ENCODE peak calls at places on chromosomes 3 and 15, in five cellular contexts. L, C, F, Z and G are unnamed samples.

GRCh38 chr3:148518520-148518919 is 179.2 kb upstream of the AGTR1 start:
- DNase-seq in L (no peak), C (no peak), F (no peak), Z (no peak), G (no peak)

GRCh38 chr3:12986986-12987385 is 86.2 kb downstream of the IQSEC1 start:
- DNase-seq in L (no peak), C (no peak), F (no peak), Z (no peak), G (no peak)

GRCh38 chr3:51994530-51994929 is 1.2 kb downstream of the RPL29 start:
- DNase-seq in L (no peak), C (no peak), F (no peak), Z (no peak), G (no peak)

GRCh38 chr3:2735392-2735894 is 374.7 kb downstream of the IL5RA start:
- DNase-seq in L (no peak), C (no peak), F (no peak), Z (no peak), G (no peak)

GRCh38 chr3:197547618-197548017 is 8.2 kb downstream of the BDH1 start:
- DNase-seq in L (no peak), C (no peak), F (no peak), Z (no peak), G (no peak)

GRCh38 chr3:160956785-160957184 is 148.4 kb downstream of the B3GALNT1 start:
- DNase-seq in L (no peak), C (no peak), F (no peak), Z (peak; percentile 16), G (no peak)

GRCh38 chr3:83523470-83524073 is 1435.2 kb upstream of the CADM2 start:
- DNase-seq in L (no peak), C (peak; percentile 1), F (peak; percentile 11), Z (peak; percentile 10), G (no peak)

GRCh38 chr3:30303770-30304169 is 302.6 kb upstream of the TGFBR2 start:
- DNase-seq in L (no peak), C (no peak), F (no peak), Z (no peak), G (no peak)

GRCh38 chr3:7630925-7631324 is 770.0 kb downstream of the GRM7 start:
- DNase-seq in L (no peak), C (no peak), F (no peak), Z (no peak), G (no peak)

GRCh38 chr3:14598143-14598569 is 53.4 kb upstream of the CCDC174 start:
- DNase-seq in L (peak; percentile 27), C (peak; percentile 43), F (no peak), Z (peak; percentile 8), G (no peak)

GRCh38 chr3:168620854-168621253 is 525.1 kb upstream of the GOLIM4 start:
- DNase-seq in L (peak; percentile 30), C (peak; percentile 0), F (peak; percentile 25), Z (peak; percentile 9), G (no peak)

GRCh38 chr15:46854559-46854958 is 862.7 kb upstream of the SEMA6D start:
- DNase-seq in L (no peak), C (no peak), F (no peak), Z (no peak), G (no peak)